ENCODE peak calls at places on chromosomes 3 and 15, in six cellular contexts. One of them, this sample, is unnamed.
A peak's percentile ranks its signal among the peaks of the same experiment; 100 is the strongest.

GRCh38 chr15:69253156-69253555 is 45.6 kb upstream of the PAQR5 start:
- DNase-seq in activated CD4-positive, alpha-beta T cell treated with anti-CD3 and anti-CD28 coated beads, Interleukin-2, amount 10 ng/mL, durations not matched to agents 7 days and 5 days: no peak
- DNase-seq in GM12865: no peak
- DNase-seq in occipital lobe: peak; percentile 16
- DNase-seq in CD8-positive, alpha-beta T cell: no peak
- DNase-seq in posterior vena cava: no peak
- DNase-seq in this sample: peak; percentile 93

GRCh38 chr3:141051641-141052569 is 758 bp downstream of the SPSB4 start:
- DNase-seq in activated CD4-positive, alpha-beta T cell treated with anti-CD3 and anti-CD28 coated beads, Interleukin-2, amount 10 ng/mL, durations not matched to agents 7 days and 5 days: no peak
- DNase-seq in GM12865: no peak
- DNase-seq in occipital lobe: no peak
- DNase-seq in CD8-positive, alpha-beta T cell: no peak
- DNase-seq in posterior vena cava: no peak
- DNase-seq in this sample: peak; percentile 2

GRCh38 chr3:64708456-64708855 is 20.7 kb upstream of the ADAMTS9 start:
- DNase-seq in activated CD4-positive, alpha-beta T cell treated with anti-CD3 and anti-CD28 coated beads, Interleukin-2, amount 10 ng/mL, durations not matched to agents 7 days and 5 days: no peak
- DNase-seq in GM12865: no peak
- DNase-seq in occipital lobe: no peak
- DNase-seq in CD8-positive, alpha-beta T cell: no peak
- DNase-seq in posterior vena cava: no peak
- DNase-seq in this sample: no peak

GRCh38 chr3:171661484-171661883 is 148.8 kb downstream of the PLD1 start:
- DNase-seq in activated CD4-positive, alpha-beta T cell treated with anti-CD3 and anti-CD28 coated beads, Interleukin-2, amount 10 ng/mL, durations not matched to agents 7 days and 5 days: no peak
- DNase-seq in GM12865: no peak
- DNase-seq in occipital lobe: no peak
- DNase-seq in CD8-positive, alpha-beta T cell: no peak
- DNase-seq in posterior vena cava: no peak
- DNase-seq in this sample: no peak

GRCh38 chr3:150020527-150020926 is 49.8 kb upstream of the PFN2 start:
- DNase-seq in activated CD4-positive, alpha-beta T cell treated with anti-CD3 and anti-CD28 coated beads, Interleukin-2, amount 10 ng/mL, durations not matched to agents 7 days and 5 days: no peak
- DNase-seq in GM12865: no peak
- DNase-seq in occipital lobe: no peak
- DNase-seq in CD8-positive, alpha-beta T cell: no peak
- DNase-seq in posterior vena cava: no peak
- DNase-seq in this sample: peak; percentile 76

GRCh38 chr15:73594109-73594508 is 39.1 kb downstream of the NPTN start:
- DNase-seq in activated CD4-positive, alpha-beta T cell treated with anti-CD3 and anti-CD28 coated beads, Interleukin-2, amount 10 ng/mL, durations not matched to agents 7 days and 5 days: no peak
- DNase-seq in GM12865: no peak
- DNase-seq in occipital lobe: no peak
- DNase-seq in CD8-positive, alpha-beta T cell: no peak
- DNase-seq in posterior vena cava: no peak
- DNase-seq in this sample: no peak

GRCh38 chr3:16978234-16978920 is 93.6 kb downstream of the PLCL2 start:
- DNase-seq in activated CD4-positive, alpha-beta T cell treated with anti-CD3 and anti-CD28 coated beads, Interleukin-2, amount 10 ng/mL, durations not matched to agents 7 days and 5 days: no peak
- DNase-seq in GM12865: no peak
- DNase-seq in occipital lobe: no peak
- DNase-seq in CD8-positive, alpha-beta T cell: no peak
- DNase-seq in posterior vena cava: no peak
- DNase-seq in this sample: peak; percentile 49

GRCh38 chr3:101036213-101036618 is 43.0 kb upstream of the ABI3BP start:
- DNase-seq in activated CD4-positive, alpha-beta T cell treated with anti-CD3 and anti-CD28 coated beads, Interleukin-2, amount 10 ng/mL, durations not matched to agents 7 days and 5 days: no peak
- DNase-seq in GM12865: no peak
- DNase-seq in occipital lobe: no peak
- DNase-seq in CD8-positive, alpha-beta T cell: no peak
- DNase-seq in posterior vena cava: peak; percentile 80
- DNase-seq in this sample: peak; percentile 96

GRCh38 chr3:69443554-69443953 is 57.7 kb upstream of the FRMD4B start:
- DNase-seq in activated CD4-positive, alpha-beta T cell treated with anti-CD3 and anti-CD28 coated beads, Interleukin-2, amount 10 ng/mL, durations not matched to agents 7 days and 5 days: no peak
- DNase-seq in GM12865: no peak
- DNase-seq in occipital lobe: no peak
- DNase-seq in CD8-positive, alpha-beta T cell: no peak
- DNase-seq in posterior vena cava: no peak
- DNase-seq in this sample: peak; percentile 16

GRCh38 chr3:181739628-181740027 is 27.9 kb downstream of the SOX2 start:
- DNase-seq in activated CD4-positive, alpha-beta T cell treated with anti-CD3 and anti-CD28 coated beads, Interleukin-2, amount 10 ng/mL, durations not matched to agents 7 days and 5 days: no peak
- DNase-seq in GM12865: no peak
- DNase-seq in occipital lobe: no peak
- DNase-seq in CD8-positive, alpha-beta T cell: no peak
- DNase-seq in posterior vena cava: no peak
- DNase-seq in this sample: no peak

GRCh38 chr3:50583897-50584296 is 14.6 kb downstream of the HEMK1 start:
- DNase-seq in activated CD4-positive, alpha-beta T cell treated with anti-CD3 and anti-CD28 coated beads, Interleukin-2, amount 10 ng/mL, durations not matched to agents 7 days and 5 days: no peak
- DNase-seq in GM12865: no peak
- DNase-seq in occipital lobe: no peak
- DNase-seq in CD8-positive, alpha-beta T cell: no peak
- DNase-seq in posterior vena cava: peak; percentile 89
- DNase-seq in this sample: no peak